ENCODE peak calls at places on chromosomes 6 and 20, in six cellular contexts. O, P, W, V, I and C are unnamed samples.

GRCh38 chr6:490251-491037 is 98.9 kb downstream of the IRF4 start:
- DNase-seq in O (no peak), P (no peak), W (no peak), V (no peak), I (no peak), C (no peak)

GRCh38 chr6:81609736-81610135 is 142.7 kb downstream of the TENT5A start:
- DNase-seq in O (no peak), P (no peak), W (no peak), V (no peak), I (no peak), C (no peak)

GRCh38 chr20:58511364-58511763 is 3.8 kb downstream of the APCDD1L start:
- DNase-seq in O (no peak), P (no peak), W (no peak), V (no peak), I (no peak), C (no peak)

GRCh38 chr20:9053108-9053507 is 15.8 kb upstream of the PLCB4 start:
- DNase-seq in O (no peak), P (no peak), W (no peak), V (no peak), I (no peak), C (no peak)

GRCh38 chr6:135209803-135210202 is 28.7 kb downstream of the MYB start:
- DNase-seq in O (no peak), P (no peak), W (no peak), V (no peak), I (no peak), C (no peak)

GRCh38 chr6:100449239-100449691 is 15.5 kb downstream of the SIM1 start:
- DNase-seq in O (no peak), P (no peak), W (no peak), V (no peak), I (peak), C (no peak)

GRCh38 chr6:140203611-140204553 is 829.4 kb upstream of the CITED2 start:
- DNase-seq in O (no peak), P (no peak), W (no peak), V (no peak), I (no peak), C (no peak)

GRCh38 chr6:14711056-14711703 is 534.7 kb upstream of the JARID2 start:
- DNase-seq in O (no peak), P (no peak), W (no peak), V (no peak), I (peak), C (no peak)

GRCh38 chr6:157944983-157945931 is 36.4 kb upstream of the SYNJ2 start:
- DNase-seq in O (no peak), P (peak), W (no peak), V (no peak), I (no peak), C (no peak)

GRCh38 chr6:33007831-33008395 is 1.5 kb downstream of the HLA-DOA start:
- DNase-seq in O (no peak), P (no peak), W (no peak), V (no peak), I (no peak), C (no peak)

GRCh38 chr20:59993736-59994484 is 35.7 kb downstream of the CDH26 start:
- DNase-seq in O (no peak), P (no peak), W (no peak), V (no peak), I (peak), C (no peak)

GRCh38 chr6:125658759-125659431 is 90.5 kb upstream of the HEY2 start:
- DNase-seq in O (no peak), P (no peak), W (no peak), V (no peak), I (no peak), C (no peak)

GRCh38 chr6:49326337-49326736 is 136.7 kb downstream of the MMUT start:
- DNase-seq in O (no peak), P (peak), W (no peak), V (no peak), I (no peak), C (no peak)

GRCh38 chr6:19757036-19757435 is 80.1 kb upstream of the ID4 start:
- DNase-seq in O (no peak), P (no peak), W (no peak), V (no peak), I (no peak), C (no peak)

GRCh38 chr6:129748212-129748900 is 38.4 kb upstream of the ARHGAP18 start:
- DNase-seq in O (no peak), P (no peak), W (no peak), V (peak), I (peak), C (peak)

GRCh38 chr6:133631421-133631820 is 257.5 kb upstream of the TCF21 start:
- DNase-seq in O (no peak), P (no peak), W (no peak), V (no peak), I (no peak), C (no peak)

GRCh38 chr6:4665489-4666417 is 110.5 kb upstream of the CDYL start:
- DNase-seq in O (no peak), P (no peak), W (no peak), V (no peak), I (no peak), C (no peak)

GRCh38 chr6:4803343-4803744 is 27.1 kb downstream of the CDYL start:
- DNase-seq in O (no peak), P (no peak), W (no peak), V (no peak), I (no peak), C (no peak)

GRCh38 chr20:25257130-25257529 is 9.2 kb downstream of the PYGB start:
- DNase-seq in O (no peak), P (no peak), W (no peak), V (no peak), I (peak), C (no peak)

GRCh38 chr20:64241061-64241460 is 14.5 kb upstream of the PCMTD2 start:
- DNase-seq in O (no peak), P (no peak), W (no peak), V (no peak), I (no peak), C (no peak)

GRCh38 chr6:67265996-67266768 is 1368.9 kb upstream of the ADGRB3 start:
- DNase-seq in O (no peak), P (no peak), W (peak), V (no peak), I (no peak), C (no peak)

GRCh38 chr6:36660771-36661471 is 17.6 kb upstream of the CDKN1A start:
- DNase-seq in O (peak), P (no peak), W (peak), V (no peak), I (peak), C (no peak)

GRCh38 chr6:25833136-25833535 is 1.3 kb upstream of the SLC17A1 start:
- DNase-seq in O (no peak), P (no peak), W (no peak), V (no peak), I (no peak), C (no peak)

GRCh38 chr20:20362774-20363435 is 5.0 kb upstream of the INSM1 start:
- DNase-seq in O (no peak), P (no peak), W (peak), V (no peak), I (peak), C (no peak)

GRCh38 chr20:62980380-62980960 is 26.3 kb downstream of the BHLHE23 start:
- DNase-seq in O (no peak), P (no peak), W (no peak), V (no peak), I (no peak), C (no peak)

GRCh38 chr6:3733321-3733925 is 18.1 kb downstream of the PXDC1 start:
- DNase-seq in O (no peak), P (no peak), W (no peak), V (no peak), I (no peak), C (no peak)

GRCh38 chr20:57281900-57282299 is 15.5 kb upstream of the BMP7 start:
- DNase-seq in O (no peak), P (no peak), W (no peak), V (no peak), I (no peak), C (no peak)

GRCh38 chr6:25882066-25882496 is 8.0 kb upstream of the SLC17A3 start:
- DNase-seq in O (no peak), P (no peak), W (peak), V (no peak), I (peak), C (peak)

GRCh38 chr20:1555952-1556351 is 1.6 kb downstream of the SIRPD start:
- DNase-seq in O (no peak), P (no peak), W (no peak), V (no peak), I (no peak), C (no peak)

GRCh38 chr20:63854766-63855362 is 6.4 kb upstream of the ABHD16B start:
- DNase-seq in O (no peak), P (no peak), W (peak), V (no peak), I (no peak), C (no peak)

GRCh38 chr6:26613717-26614683 is 17.2 kb downstream of the ABT1 start:
- DNase-seq in O (no peak), P (no peak), W (peak), V (no peak), I (peak), C (no peak)

GRCh38 chr6:166281104-166281503 is 27.1 kb downstream of the PRR18 start:
- DNase-seq in O (no peak), P (no peak), W (no peak), V (no peak), I (no peak), C (no peak)

GRCh38 chr6:125821825-125822281 is 31.1 kb downstream of the NCOA7 start:
- DNase-seq in O (no peak), P (no peak), W (no peak), V (no peak), I (no peak), C (no peak)